ENCODE peak calls at places on chromosomes 2 and 18, in six cellular contexts. One of them, this sample, is unnamed.

GRCh38 chr2:201622306-201622705 is 21.0 kb downstream of the TMEM237 start:
- DNase-seq in K562: no peak
- DNase-seq in GM23338: no peak
- DNase-seq in HepG2: no peak
- DNase-seq in H1: no peak
- DNase-seq in GM12878: no peak
- DNase-seq in this sample: no peak

GRCh38 chr2:197360744-197361156 is 50.2 kb upstream of the ANKRD44 start:
- DNase-seq in K562: no peak
- DNase-seq in GM23338: no peak
- DNase-seq in HepG2: no peak
- DNase-seq in H1: no peak
- DNase-seq in GM12878: no peak
- DNase-seq in this sample: no peak

GRCh38 chr2:108607706-108608301 is 73.5 kb downstream of the LIMS1 start:
- DNase-seq in K562: peak; percentile 74
- DNase-seq in GM23338: peak; percentile 70
- DNase-seq in HepG2: peak; percentile 42
- DNase-seq in H1: no peak
- DNase-seq in GM12878: no peak
- DNase-seq in this sample: peak; percentile 25

GRCh38 chr18:58221060-58221725 is 177.2 kb downstream of the NEDD4L start:
- DNase-seq in K562: peak; percentile 88
- DNase-seq in GM23338: peak; percentile 72
- DNase-seq in HepG2: peak; percentile 81
- DNase-seq in H1: peak; percentile 48
- DNase-seq in GM12878: no peak
- DNase-seq in this sample: no peak

GRCh38 chr2:42602937-42603219 is 34.4 kb downstream of the MTA3 start:
- DNase-seq in K562: no peak
- DNase-seq in GM23338: no peak
- DNase-seq in HepG2: no peak
- DNase-seq in H1: no peak
- DNase-seq in GM12878: no peak
- DNase-seq in this sample: no peak

GRCh38 chr2:98458207-98458606 is 13.5 kb downstream of the INPP4A start:
- DNase-seq in K562: no peak
- DNase-seq in GM23338: no peak
- DNase-seq in HepG2: no peak
- DNase-seq in H1: no peak
- DNase-seq in GM12878: no peak
- DNase-seq in this sample: no peak

GRCh38 chr2:186503827-186504606 is 18.0 kb downstream of the ZC3H15 start:
- DNase-seq in K562: peak; percentile 23
- DNase-seq in GM23338: peak; percentile 61
- DNase-seq in HepG2: peak; percentile 42
- DNase-seq in H1: no peak
- DNase-seq in GM12878: no peak
- DNase-seq in this sample: no peak

GRCh38 chr2:213161759-213162514 is 10.5 kb upstream of the IKZF2 start:
- DNase-seq in K562: no peak
- DNase-seq in GM23338: no peak
- DNase-seq in HepG2: no peak
- DNase-seq in H1: no peak
- DNase-seq in GM12878: no peak
- DNase-seq in this sample: no peak

GRCh38 chr2:208266641-208267335 is 733 bp downstream of the PIKFYVE start:
- DNase-seq in K562: no peak
- DNase-seq in GM23338: no peak
- DNase-seq in HepG2: no peak
- DNase-seq in H1: no peak
- DNase-seq in GM12878: no peak
- DNase-seq in this sample: no peak

GRCh38 chr2:45895477-45895876 is 244.0 kb downstream of the PRKCE start:
- DNase-seq in K562: no peak
- DNase-seq in GM23338: no peak
- DNase-seq in HepG2: no peak
- DNase-seq in H1: no peak
- DNase-seq in GM12878: no peak
- DNase-seq in this sample: no peak

GRCh38 chr2:115691409-115691808 is 1249.0 kb downstream of the DPP10 start:
- DNase-seq in K562: no peak
- DNase-seq in GM23338: no peak
- DNase-seq in HepG2: no peak
- DNase-seq in H1: no peak
- DNase-seq in GM12878: no peak
- DNase-seq in this sample: no peak

GRCh38 chr2:30675758-30676157 is 131.5 kb downstream of the CAPN13 start:
- DNase-seq in K562: peak; percentile 29
- DNase-seq in GM23338: no peak
- DNase-seq in HepG2: no peak
- DNase-seq in H1: peak; percentile 17
- DNase-seq in GM12878: no peak
- DNase-seq in this sample: no peak

GRCh38 chr18:62438402-62438801 is 84.4 kb upstream of the ZCCHC2 start:
- DNase-seq in K562: no peak
- DNase-seq in GM23338: no peak
- DNase-seq in HepG2: peak; percentile 53
- DNase-seq in H1: no peak
- DNase-seq in GM12878: no peak
- DNase-seq in this sample: no peak

GRCh38 chr2:64692401-64692800 is 38.7 kb upstream of the SERTAD2 start:
- DNase-seq in K562: peak; percentile 39
- DNase-seq in GM23338: no peak
- DNase-seq in HepG2: no peak
- DNase-seq in H1: no peak
- DNase-seq in GM12878: no peak
- DNase-seq in this sample: no peak

DNA sequence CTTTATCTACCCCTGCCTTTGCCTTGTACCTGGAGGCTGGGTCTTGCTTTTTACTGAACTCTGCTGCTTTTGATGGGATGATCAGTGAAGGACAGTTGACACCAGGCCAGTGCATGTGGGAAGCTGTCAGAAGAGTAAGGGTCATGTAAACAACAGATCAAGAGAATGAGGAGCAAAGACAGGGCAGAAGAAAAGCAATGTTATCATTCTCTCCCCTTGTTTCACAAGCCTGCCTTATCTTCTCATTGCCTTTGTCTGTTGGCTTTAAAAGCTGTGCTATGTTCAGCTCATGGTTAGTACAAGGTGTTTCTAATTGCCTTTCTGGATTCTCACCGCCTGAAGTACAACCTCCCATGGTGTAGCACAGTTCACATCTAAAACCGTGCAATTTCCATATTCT is 27.6 kb downstream of the LYPD1 start:
- DNase-seq in K562: no peak
- DNase-seq in GM23338: no peak
- DNase-seq in HepG2: peak; percentile 12
- DNase-seq in H1: no peak
- DNase-seq in GM12878: no peak
- DNase-seq in this sample: no peak
- TF ChIP-seq CREB1 in K562: no peak
- TF ChIP-seq CREB1 in GM23338: no peak
- TF ChIP-seq CREB1 in HepG2: no peak
- TF ChIP-seq CREB1 in H1: no peak
- TF ChIP-seq CREB1 in GM12878: no peak
- TF ChIP-seq CREB1 in this sample: no peak

GRCh38 chr2:191355170-191355758 is 110.1 kb downstream of the MYO1B start:
- DNase-seq in K562: no peak
- DNase-seq in GM23338: no peak
- DNase-seq in HepG2: no peak
- DNase-seq in H1: no peak
- DNase-seq in GM12878: no peak
- DNase-seq in this sample: no peak
- TF ChIP-seq CREB1 in K562: no peak
- TF ChIP-seq CREB1 in GM23338: no peak
- TF ChIP-seq CREB1 in HepG2: no peak
- TF ChIP-seq CREB1 in H1: no peak
- TF ChIP-seq CREB1 in GM12878: no peak
- TF ChIP-seq CREB1 in this sample: no peak

GRCh38 chr2:233857511-233858118 is 3.3 kb upstream of the HJURP start:
- DNase-seq in K562: peak; percentile 84
- DNase-seq in GM23338: peak; percentile 73
- DNase-seq in HepG2: no peak
- DNase-seq in H1: peak; percentile 89
- DNase-seq in GM12878: no peak
- DNase-seq in this sample: peak; percentile 74
- TF ChIP-seq CREB1 in K562: no peak
- TF ChIP-seq CREB1 in GM23338: no peak
- TF ChIP-seq CREB1 in HepG2: no peak
- TF ChIP-seq CREB1 in H1: no peak
- TF ChIP-seq CREB1 in GM12878: no peak
- TF ChIP-seq CREB1 in this sample: no peak

GRCh38 chr2:53829669-53830290 is 30.0 kb downstream of the GPR75 start:
- DNase-seq in K562: no peak
- DNase-seq in GM23338: no peak
- DNase-seq in HepG2: no peak
- DNase-seq in H1: no peak
- DNase-seq in GM12878: no peak
- DNase-seq in this sample: no peak

GRCh38 chr2:53827398-53828175 is 32.2 kb downstream of the GPR75 start:
- DNase-seq in K562: no peak
- DNase-seq in GM23338: peak; percentile 66
- DNase-seq in HepG2: no peak
- DNase-seq in H1: no peak
- DNase-seq in GM12878: no peak
- DNase-seq in this sample: no peak

GRCh38 chr2:53829252-53829651 is 30.5 kb downstream of the GPR75 start:
- DNase-seq in K562: no peak
- DNase-seq in GM23338: no peak
- DNase-seq in HepG2: peak; percentile 23
- DNase-seq in H1: no peak
- DNase-seq in GM12878: no peak
- DNase-seq in this sample: no peak

GRCh38 chr2:53828331-53828730 is 31.4 kb downstream of the GPR75 start:
- DNase-seq in K562: no peak
- DNase-seq in GM23338: no peak
- DNase-seq in HepG2: no peak
- DNase-seq in H1: no peak
- DNase-seq in GM12878: no peak
- DNase-seq in this sample: no peak

GRCh38 chr2:53826587-53827397 is 33.0 kb downstream of the GPR75 start:
- DNase-seq in K562: no peak
- DNase-seq in GM23338: no peak
- DNase-seq in HepG2: peak; percentile 100
- DNase-seq in H1: no peak
- DNase-seq in GM12878: no peak
- DNase-seq in this sample: no peak
- TF ChIP-seq CREB1 in K562: no peak
- TF ChIP-seq CREB1 in GM23338: no peak
- TF ChIP-seq CREB1 in HepG2: peak; percentile 88
- TF ChIP-seq CREB1 in H1: no peak
- TF ChIP-seq CREB1 in GM12878: no peak
- TF ChIP-seq CREB1 in this sample: no peak